ENCODE peak calls at places on chromosomes 13 and 19, in eight cellular contexts. R is A549, Y is ovary, W is spleen, E is tibial nerve, F is stomach, N is uterus, A is heart left ventricle. G is an unnamed sample. For H3K4me1, the result is how much of the 10 kb centered on the place peaks cover.

GRCh38 chr19:3655402-3656072 is 28.9 kb upstream of the CACTIN start:
- DNase-seq in N (peak), A (peak), W (no peak), F (peak), E (no peak), Y (peak), R (no peak), G (no peak)

GRCh38 chr19:45592366-45592765 is 7.8 kb upstream of the OPA3 start:
- DNase-seq in F (no peak), R (no peak), E (no peak), Y (no peak), W (no peak), N (no peak), A (no peak), G (no peak)

GRCh38 chr19:17944301-17944700 is 11.5 kb downstream of the CCDC124 start:
- DNase-seq in Y (peak), N (peak), E (no peak), A (peak), F (no peak), R (no peak), W (no peak), G (no peak)

GRCh38 chr13:98719527-98720250 is 32.8 kb downstream of the SLC15A1 start:
- DNase-seq in E (no peak), W (no peak), Y (no peak), R (no peak), A (no peak), N (no peak), F (no peak), G (no peak)

GRCh38 chr13:49914947-49915346 is 21.2 kb downstream of the SPRYD7 start:
- DNase-seq in E (no peak), F (no peak), R (no peak), N (no peak), Y (no peak), A (no peak), W (no peak), G (no peak)

GRCh38 chr13:99056381-99057014 is 78.6 kb upstream of the DOCK9 start:
- DNase-seq in N (no peak), R (peak), A (no peak), Y (no peak), F (no peak), W (no peak), E (no peak), G (no peak)

GRCh38 chr13:50149932-50150331 is 134.7 kb downstream of the KCNRG start:
- DNase-seq in N (peak), E (peak), Y (no peak), F (peak), R (no peak), A (peak), W (no peak), G (peak)

GRCh38 chr19:517721-518136 is 10.4 kb downstream of the TPGS1 start:
- DNase-seq in N (peak), F (no peak), W (no peak), E (no peak), Y (no peak), R (no peak), A (no peak), G (no peak)

GRCh38 chr13:98691360-98691759 is 61.1 kb downstream of the SLC15A1 start:
- DNase-seq in N (no peak), A (no peak), F (no peak), E (no peak), Y (no peak), W (no peak), R (no peak), G (no peak)

GRCh38 chr13:24982333-24982999 is 113.5 kb upstream of the PABPC3 start:
- DNase-seq in E (no peak), N (no peak), A (peak), W (no peak), Y (no peak), R (no peak), F (no peak), G (no peak)

GRCh38 chr13:97879646-97880297 is 73.7 kb upstream of the IPO5 start:
- DNase-seq in A (no peak), N (no peak), E (no peak), Y (no peak), R (peak), W (no peak), F (no peak), G (no peak)

GRCh38 chr13:23497186-23497585 is 63.7 kb upstream of the SACS start:
- DNase-seq in W (no peak), A (no peak), N (no peak), Y (no peak), F (no peak), E (no peak), R (no peak), G (no peak)

GRCh38 chr19:4057913-4058695 is 8.6 kb downstream of the ZBTB7A start:
- DNase-seq in W (peak), E (peak), A (peak), Y (peak), N (peak), R (peak), F (peak), G (peak)

GRCh38 chr13:72180253-72180952 is 313.4 kb upstream of the DACH1 start:
- DNase-seq in E (no peak), Y (no peak), A (no peak), W (no peak), R (no peak), F (no peak), N (no peak), G (peak)

GRCh38 chr19:18259848-18260247 is 14.4 kb downstream of the IQCN start:
- DNase-seq in W (no peak), E (no peak), F (no peak), N (no peak), Y (no peak), R (no peak), A (no peak), G (no peak)

GRCh38 chr13:61531383-61532065 is 115.9 kb upstream of the PCDH20 start:
- DNase-seq in W (no peak), N (no peak), Y (no peak), R (no peak), E (no peak), F (no peak), A (no peak), G (no peak)

GRCh38 chr19:14370169-14370998 is 10.9 kb upstream of the ADGRE5 start:
- DNase-seq in R (no peak), E (no peak), N (no peak), W (peak), A (no peak), F (no peak), Y (no peak), G (no peak)

GRCh38 chr19:44113784-44114390 is 688 bp downstream of the ZNF225 start:
- DNase-seq in F (no peak), E (no peak), R (no peak), Y (peak), W (peak), A (no peak), N (peak), G (peak)

GRCh38 chr13:35736876-35737275 is 260.4 kb upstream of the MAB21L1 start:
- DNase-seq in A (no peak), E (no peak), Y (no peak), R (no peak), W (no peak), N (no peak), F (no peak), G (no peak)

GRCh38 chr13:22103046-22103445 is 432.2 kb downstream of the FGF9 start:
- DNase-seq in N (no peak), Y (no peak), A (no peak), E (no peak), F (no peak), W (no peak), R (no peak), G (no peak)

GRCh38 chr13:114149774-114150740 is 17.6 kb upstream of the RASA3 start:
- DNase-seq in R (no peak), W (no peak), A (no peak), N (no peak), F (no peak), Y (no peak), E (no peak), G (no peak)

GRCh38 chr19:11736696-11737095 is 2.0 kb downstream of the ZNF823 start:
- DNase-seq in R (no peak), Y (no peak), W (no peak), F (no peak), N (peak), A (peak), E (no peak), G (peak)

GRCh38 chr19:50725932-50726230 is 2.7 kb downstream of the CLEC11A start:
- DNase-seq in A (no peak), R (no peak), W (no peak), Y (no peak), E (no peak), F (no peak), N (no peak), G (no peak)

GRCh38 chr19:10404888-10405808 is 1.8 kb upstream of the CDC37 start:
- DNase-seq in W (no peak), F (no peak), E (no peak), A (no peak), R (no peak), Y (no peak), N (no peak), G (no peak)

GRCh38 chr13:85313761-85314503 is 485.3 kb downstream of the SLITRK6 start:
- DNase-seq in A (no peak), W (no peak), R (peak), Y (no peak), F (no peak), E (no peak), N (no peak), G (no peak)

GRCh38 chr13:29861694-29862110 is 11.3 kb upstream of the UBL3 start:
- DNase-seq in R (peak), Y (no peak), A (no peak), W (no peak), F (no peak), E (no peak), N (no peak), G (no peak)

GRCh38 chr13:90201198-90201597 is 1146.3 kb upstream of the MIR17HG start:
- DNase-seq in W (no peak), Y (no peak), N (no peak), F (no peak), R (no peak), E (no peak), A (peak), G (no peak)

GRCh38 chr19:46648070-46648960 is 12.3 kb upstream of the GNG8 start:
- DNase-seq in A (no peak), E (no peak), Y (no peak), N (no peak), W (no peak), F (no peak), R (no peak), G (no peak)

GRCh38 chr13:49731766-49732165 is 40.5 kb upstream of the EBPL start:
- DNase-seq in E (no peak), W (no peak), F (no peak), N (no peak), A (no peak), Y (no peak), R (no peak), G (no peak)

GRCh38 chr13:61110804-61111203 is 304.8 kb downstream of the PCDH20 start:
- DNase-seq in R (no peak), W (no peak), N (no peak), A (no peak), F (no peak), Y (no peak), E (no peak), G (no peak)

GRCh38 chr13:104253063-104253680 is 1187.0 kb upstream of the SLC10A2 start:
- DNase-seq in Y (no peak), W (no peak), R (no peak), F (no peak), E (no peak), A (no peak), N (no peak), G (no peak)

GRCh38 chr19:55158423-55158822 is 891 bp upstream of the TNNI3 start:
- DNase-seq in R (no peak), F (no peak), A (no peak), N (no peak), Y (no peak), E (no peak), W (no peak), G (no peak)

GRCh38 chr19:55158848-55159793 is 1.6 kb upstream of the TNNI3 start:
- DNase-seq in E (no peak), W (no peak), A (peak), F (no peak), R (peak), N (no peak), Y (no peak), G (no peak)

GRCh38 chr19:55157064-55157908 is at the start of gene TNNI3:
- DNase-seq in Y (no peak), R (no peak), F (no peak), A (peak), W (no peak), N (no peak), E (no peak), G (no peak)

GRCh38 chr19:55153652-55154264 is 3.8 kb downstream of the TNNI3 start:
- DNase-seq in A (no peak), R (peak), E (no peak), W (no peak), F (no peak), Y (no peak), N (no peak), G (no peak)

GRCh38 chr19:55156202-55157063 is 1.1 kb downstream of the TNNI3 start:
- DNase-seq in N (no peak), Y (no peak), E (no peak), W (no peak), R (peak), A (peak), F (peak), G (peak)
- H3K4me1 ChIP-seq in N (under half), Y (under half), E (under half), W (under half), R (under half), A (under half), F (under half), G (under half)

DNA sequence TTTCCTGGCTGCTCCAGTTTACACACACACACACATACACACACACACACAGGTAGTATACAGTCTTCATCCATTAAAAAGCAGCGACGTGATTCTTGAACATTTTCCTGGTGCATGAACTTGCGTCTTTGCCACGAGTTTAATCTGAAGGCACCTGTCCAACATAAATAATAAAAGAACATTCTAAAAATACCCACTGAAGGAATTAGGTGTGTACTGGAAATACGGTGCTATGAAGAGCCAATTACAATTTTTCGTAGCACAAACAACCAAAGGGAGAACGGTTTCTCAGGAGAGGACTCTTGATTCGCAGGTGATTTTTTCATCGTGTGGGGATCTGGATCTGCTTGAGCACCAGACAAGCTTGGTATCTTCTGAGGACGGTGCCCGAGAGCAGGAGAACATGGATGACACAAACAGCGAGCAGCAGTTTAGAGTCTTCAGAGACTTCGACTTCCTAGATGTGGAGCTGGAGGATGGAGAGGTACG is 61.2 kb downstream of the ZAR1L start:
- DNase-seq in F (peak), N (no peak), W (no peak), A (no peak), Y (no peak), R (no peak), E (peak), G (no peak)
- TF ChIP-seq POLR2A in F (peak), N (no peak), W (no peak), A (no peak), Y (no peak), R (no peak), E (no peak), G (no peak)

DNA sequence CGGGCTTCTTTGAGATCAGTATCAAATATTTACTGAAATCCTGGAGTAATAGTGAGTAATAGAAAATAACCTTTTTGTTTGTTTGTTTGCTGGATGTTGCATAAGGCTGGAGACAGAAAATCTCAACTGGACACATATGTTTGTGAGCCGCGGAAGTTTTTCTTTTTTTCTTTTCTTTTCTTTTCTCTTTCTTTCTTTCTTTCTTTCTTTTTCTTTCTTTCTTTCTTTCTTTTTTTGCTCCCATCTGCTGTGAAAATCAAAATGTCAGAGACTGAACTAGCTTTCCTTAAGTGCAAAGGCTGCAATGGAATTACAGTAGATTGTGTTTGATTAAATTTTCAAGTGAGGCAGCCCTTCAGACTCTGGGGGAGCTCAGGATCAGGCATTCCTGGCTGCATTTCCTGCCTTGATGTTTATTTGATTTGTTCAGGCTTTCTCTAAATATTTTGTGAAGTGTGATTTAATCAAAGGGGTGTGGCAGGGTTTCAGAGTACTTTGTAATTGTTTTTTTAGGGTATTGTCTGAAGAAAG is 306 bp downstream of the FRY start:
- DNase-seq in Y (no peak), F (no peak), N (no peak), A (no peak), W (no peak), R (no peak), E (no peak), G (no peak)
- H3K4me1 ChIP-seq in Y (under half), F (under half), N (under half), A (under half), W (half or more), R (under half), E (under half), G (under half)

DNA sequence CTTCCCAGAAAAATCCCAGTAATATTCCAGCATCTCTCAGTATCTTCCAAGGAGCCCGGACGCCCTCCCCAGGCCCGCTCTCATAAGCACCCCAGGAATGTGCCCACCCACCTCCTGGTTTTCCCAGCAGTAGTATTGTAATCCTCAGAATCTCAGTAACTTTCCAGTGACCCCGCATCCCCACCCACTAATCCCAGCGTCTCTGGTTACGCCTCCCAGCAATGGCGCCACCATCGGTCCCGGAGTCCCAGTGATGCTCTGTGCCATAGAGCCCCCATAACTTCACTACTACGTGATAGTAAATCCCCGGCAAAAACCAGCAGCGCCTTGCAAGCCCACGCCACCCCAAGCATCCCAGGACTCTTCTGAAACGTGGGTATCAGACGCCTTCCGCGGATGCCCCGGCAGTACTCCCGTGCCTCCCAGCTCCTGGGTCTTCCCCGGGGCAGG is 961 bp upstream of the PNPLA6 start:
- DNase-seq in F (peak), Y (peak), W (no peak), A (peak), N (peak), E (peak), R (peak), G (peak)
- TF ChIP-seq POLR2A in F (no peak), Y (no peak), W (no peak), A (no peak), N (no peak), E (no peak), R (peak), G (no peak)

GRCh38 chr19:19460258-19460731 is 54.8 kb downstream of the GATAD2A start:
- DNase-seq in Y (no peak), E (no peak), N (no peak), W (peak), R (no peak), F (no peak), A (no peak), G (no peak)
- H3K4me1 ChIP-seq in Y (under half), E (under half), N (under half), W (half or more), R (under half), F (half or more), A (half or more), G (half or more)

GRCh38 chr13:75055296-75055695 is 426.7 kb downstream of the TBC1D4 start:
- DNase-seq in W (no peak), E (no peak), R (no peak), Y (no peak), F (no peak), N (no peak), A (no peak), G (no peak)

GRCh38 chr13:75049936-75050335 is 432.0 kb downstream of the TBC1D4 start:
- DNase-seq in W (no peak), E (no peak), Y (no peak), F (no peak), A (no peak), R (no peak), N (no peak), G (no peak)

GRCh38 chr13:75050419-75051066 is 431.4 kb downstream of the TBC1D4 start:
- DNase-seq in W (no peak), E (no peak), A (no peak), N (no peak), R (no peak), F (no peak), Y (no peak), G (no peak)

DNA sequence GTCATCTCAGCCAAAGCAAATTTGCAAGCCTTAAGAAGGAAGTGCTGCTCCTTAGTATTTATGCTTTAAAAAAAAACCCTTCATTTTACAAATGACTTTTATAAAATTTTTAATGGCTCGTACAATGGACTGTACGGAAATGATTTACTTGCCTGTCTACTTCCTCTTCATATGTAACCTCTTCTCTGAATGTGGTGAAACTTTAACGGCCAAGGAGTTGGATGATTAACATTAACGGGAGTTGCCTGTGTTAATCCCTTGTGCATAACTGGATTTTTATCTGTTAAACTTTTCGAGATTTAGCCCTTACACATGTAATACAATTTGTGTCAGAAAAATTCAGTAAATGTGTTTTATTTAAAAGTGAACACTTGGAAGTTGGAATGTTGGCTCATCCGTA is 429.4 kb downstream of the TBC1D4 start:
- DNase-seq in R (no peak), W (no peak), Y (no peak), E (no peak), N (no peak), A (no peak), F (no peak), G (no peak)
- TF ChIP-seq POLR2A in R (no peak), W (no peak), Y (no peak), E (no peak), N (no peak), A (no peak), F (no peak), G (no peak)